ENCODE peak calls at places on chromosomes 3 and 15, in four cellular contexts. D is HepG2, W is GM12878, R is K562. B is an unnamed sample.

GRCh38 chr15:96177279-96177678 is 153.2 kb upstream of the NR2F2 start:
- DNase-seq in D (no peak), W (no peak), R (no peak), B (no peak)

GRCh38 chr3:109597438-109597837 is 260.1 kb upstream of the DPPA4 start:
- DNase-seq in D (no peak), W (no peak), R (no peak), B (no peak)

GRCh38 chr3:58560771-58561311 is 16.4 kb downstream of the FAM107A start:
- DNase-seq in D (peak), W (no peak), R (peak), B (peak)

GRCh38 chr3:153305189-153305588 is 143.2 kb downstream of the RAP2B start:
- DNase-seq in D (no peak), W (no peak), R (no peak), B (no peak)

GRCh38 chr3:49422379-49423248 is at the start of gene AMT:
- DNase-seq in D (peak), W (no peak), R (no peak), B (no peak)

GRCh38 chr15:89127054-89127702 is 38.9 kb downstream of the ABHD2 start:
- DNase-seq in D (no peak), W (no peak), R (no peak), B (no peak)

GRCh38 chr3:8576841-8577553 is 67.6 kb downstream of the SSUH2 start:
- DNase-seq in D (no peak), W (no peak), R (no peak), B (no peak)

GRCh38 chr15:41507820-41508290 is 5.8 kb downstream of the LTK start:
- DNase-seq in D (no peak), W (no peak), R (no peak), B (no peak)

GRCh38 chr15:99442268-99442897 is 123.4 kb upstream of the MEF2A start:
- DNase-seq in D (no peak), W (no peak), R (no peak), B (peak)

GRCh38 chr15:91203619-91204018 is 103.6 kb downstream of the SV2B start:
- DNase-seq in D (no peak), W (no peak), R (no peak), B (no peak)

GRCh38 chr15:32824777-32825176 is 107.0 kb downstream of the GREM1 start:
- DNase-seq in D (peak), W (no peak), R (no peak), B (peak)

GRCh38 chr3:23776352-23776891 is 29.3 kb upstream of the UBE2E1 start:
- DNase-seq in D (no peak), W (no peak), R (no peak), B (no peak)

GRCh38 chr3:36302626-36303025 is 77.7 kb upstream of the STAC start:
- DNase-seq in D (no peak), W (no peak), R (no peak), B (no peak)

GRCh38 chr15:64048766-64049165 is 2.5 kb upstream of the DAPK2 start:
- DNase-seq in D (no peak), W (no peak), R (no peak), B (no peak)

GRCh38 chr3:180283251-180283650 is 246.5 kb upstream of the PEX5L start:
- DNase-seq in D (no peak), W (no peak), R (no peak), B (no peak)

GRCh38 chr3:173411288-173412064 is 13.9 kb downstream of the NLGN1 start:
- DNase-seq in D (peak), W (no peak), R (peak), B (peak)

GRCh38 chr15:83449928-83450501 is 2.9 kb downstream of the SH3GL3 start:
- DNase-seq in D (no peak), W (no peak), R (peak), B (no peak)
- TF ChIP-seq MYC in D (no peak), W (no peak), R (no peak), B (no peak)

GRCh38 chr3:17740703-17741102 is 1.7 kb downstream of the TBC1D5 start:
- DNase-seq in D (peak), W (no peak), R (peak), B (peak)
- TF ChIP-seq CHD2 in D (no peak), W (no peak), R (no peak), B (no peak)

DNA sequence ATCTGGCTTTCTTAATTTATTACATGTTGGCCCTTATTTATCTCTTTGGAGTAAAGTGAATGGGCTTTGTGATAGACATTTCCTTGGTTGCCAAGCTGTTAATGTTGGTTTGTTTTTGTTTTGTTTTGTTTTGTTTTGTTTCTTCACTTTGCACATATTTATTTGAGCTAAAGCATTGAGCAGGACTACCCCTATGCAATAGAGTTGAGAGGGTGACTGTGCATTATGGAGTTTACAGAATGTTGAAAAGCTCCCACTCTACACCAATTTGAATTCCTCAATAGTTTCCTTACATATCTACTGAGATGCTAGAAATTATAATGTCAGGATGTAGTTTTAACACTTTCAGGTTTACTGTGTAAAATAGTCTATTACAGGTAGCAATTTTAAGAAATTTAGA is 462.8 kb upstream of the CBLB start:
- DNase-seq in D (no peak), W (no peak), R (no peak), B (no peak)
- TF ChIP-seq CTCF in D (no peak), W (no peak), R (no peak), B (no peak)

GRCh38 chr15:37015476-37015875 is 84.9 kb downstream of the MEIS2 start:
- DNase-seq in D (no peak), W (no peak), R (no peak), B (no peak)

GRCh38 chr15:37016287-37016686 is 84.1 kb downstream of the MEIS2 start:
- DNase-seq in D (no peak), W (no peak), R (no peak), B (no peak)

GRCh38 chr15:37014566-37014965 is 85.8 kb downstream of the MEIS2 start:
- DNase-seq in D (no peak), W (no peak), R (no peak), B (no peak)

GRCh38 chr15:37014137-37014536 is 86.2 kb downstream of the MEIS2 start:
- DNase-seq in D (no peak), W (no peak), R (no peak), B (no peak)

DNA sequence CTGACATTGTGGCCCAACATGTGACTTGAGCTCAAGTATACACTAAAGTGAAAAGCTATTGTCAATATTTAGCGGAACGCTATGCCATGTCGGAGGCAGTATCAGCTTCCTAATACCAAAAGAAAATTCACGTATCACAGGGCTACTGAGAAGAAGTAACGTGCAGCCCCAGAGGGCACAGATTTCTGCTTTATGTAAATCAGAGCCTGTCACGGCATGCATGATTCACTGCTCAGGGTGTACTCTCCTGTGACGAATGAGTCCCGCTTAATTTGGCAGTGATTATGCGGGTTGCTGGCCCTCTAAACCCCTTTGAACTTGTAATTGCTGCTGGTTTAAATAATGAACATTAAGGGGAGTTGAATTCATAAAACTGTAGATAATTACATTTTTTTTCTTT is 85.3 kb downstream of the MEIS2 start:
- DNase-seq in D (no peak), W (no peak), R (no peak), B (no peak)
- TF ChIP-seq MYC in D (no peak), W (no peak), R (no peak), B (no peak)

DNA sequence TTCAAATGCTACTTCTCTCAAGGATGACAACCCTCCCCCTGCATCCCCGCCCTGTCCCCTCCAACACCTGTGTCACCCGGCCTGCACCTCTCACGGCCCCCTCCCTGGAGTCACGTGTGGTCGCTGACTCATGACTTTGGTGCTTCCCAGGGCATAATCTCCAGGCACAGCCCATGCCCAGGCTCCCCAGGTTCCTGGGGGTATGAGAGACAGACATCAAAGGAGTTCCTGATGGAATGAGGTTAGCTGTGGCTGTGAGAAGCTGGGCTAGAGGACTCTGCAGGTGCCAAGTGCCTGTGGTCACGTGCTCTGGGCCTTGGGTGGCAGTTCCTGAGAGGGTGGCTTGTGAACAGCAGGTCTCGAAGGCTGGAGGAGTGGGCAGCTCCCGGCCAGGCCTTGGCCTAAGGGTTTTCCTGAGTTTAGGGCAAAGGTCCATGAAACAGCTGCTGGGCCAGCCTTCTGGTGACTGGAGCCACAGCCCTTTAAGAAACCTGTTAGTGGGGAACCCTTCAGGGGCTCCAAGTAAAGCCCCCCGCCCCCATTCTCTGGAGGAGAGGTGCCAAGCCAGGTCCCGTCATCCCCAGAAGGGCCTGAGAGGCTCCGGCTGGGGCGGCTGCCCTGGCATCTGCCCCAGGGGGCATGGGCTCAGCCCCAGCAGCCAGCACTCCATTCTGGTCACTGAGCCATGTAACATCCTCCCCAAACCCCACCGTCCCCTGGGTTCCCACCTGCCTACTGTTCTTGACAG is 230.0 kb downstream of the XXYLT1 start:
- DNase-seq in D (peak), W (no peak), R (no peak), B (no peak)
- TF ChIP-seq CHD2 in D (no peak), W (no peak), R (no peak), B (no peak)

DNA sequence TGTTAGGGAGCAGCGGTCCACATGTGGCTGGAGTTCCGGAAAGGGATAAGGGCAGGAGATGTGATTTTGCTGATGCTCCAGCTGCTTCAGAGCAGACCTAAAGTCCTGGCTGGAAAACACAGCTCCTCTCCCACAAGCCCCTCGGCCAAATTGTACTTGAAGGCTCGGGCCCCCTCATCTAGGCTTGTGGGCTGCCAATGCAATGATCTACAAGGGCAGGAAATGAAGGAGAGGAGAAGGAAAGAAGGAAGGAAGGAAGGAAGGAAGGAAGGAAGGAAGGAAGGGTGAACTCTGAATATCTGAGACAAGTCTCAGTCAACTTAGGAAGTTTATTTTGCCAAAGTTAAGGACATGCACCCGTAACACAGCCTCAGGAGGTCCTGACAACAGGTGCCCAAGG is 211.3 kb upstream of the TLE3 start:
- DNase-seq in D (no peak), W (no peak), R (no peak), B (no peak)
- TF ChIP-seq CTCF in D (no peak), W (no peak), R (no peak), B (no peak)

GRCh38 chr15:65077981-65078352 is 1.4 kb downstream of the KBTBD13 start:
- DNase-seq in D (no peak), W (no peak), R (no peak), B (peak)
- TF ChIP-seq MYC in D (no peak), W (no peak), R (no peak), B (peak)